ENCODE peak calls at places on chromosomes 12 and 14, in seven cellular contexts. Q is hepatocyte; V is CD8-positive, alpha-beta T cell; G is nephron progenitor cell; B is MCF 10A; O is cardiac fibroblast; J is HL-60. N is an unnamed sample.

GRCh38 chr12:13215056-13215455 is 18.5 kb downstream of the EMP1 start:
- DNase-seq in Q (no peak), V (no peak), G (no peak), B (no peak), O (no peak), J (no peak), N (no peak)

GRCh38 chr14:68621400-68622365 is 171.2 kb downstream of the ZFP36L1 start:
- DNase-seq in Q (no peak), V (no peak), G (no peak), B (no peak), O (peak), J (no peak), N (no peak)

GRCh38 chr14:32460267-32460666 is 131.2 kb downstream of the AKAP6 start:
- DNase-seq in Q (no peak), V (no peak), G (no peak), B (no peak), O (no peak), J (no peak), N (no peak)

GRCh38 chr14:41423503-41423902 is 183.2 kb upstream of the LRFN5 start:
- DNase-seq in Q (no peak), V (no peak), G (no peak), B (no peak), O (no peak), J (no peak), N (no peak)

GRCh38 chr12:79552186-79552585 is 138.6 kb downstream of the PAWR start:
- DNase-seq in Q (no peak), V (no peak), G (no peak), B (no peak), O (peak), J (no peak), N (no peak)

GRCh38 chr12:81143057-81143456 is 65.2 kb downstream of the ACSS3 start:
- DNase-seq in Q (peak), V (no peak), G (no peak), B (no peak), O (no peak), J (no peak), N (no peak)

GRCh38 chr12:43737646-43738045 is 20.9 kb downstream of the PUS7L start:
- DNase-seq in Q (no peak), V (no peak), G (no peak), B (no peak), O (no peak), J (no peak), N (no peak)

GRCh38 chr14:52354257-52354656 is 40.1 kb downstream of the PTGER2 start:
- DNase-seq in Q (no peak), V (no peak), G (no peak), B (no peak), O (no peak), J (no peak), N (no peak)

GRCh38 chr12:85580562-85581168 is 255.5 kb downstream of the RASSF9 start:
- DNase-seq in Q (no peak), V (no peak), G (no peak), B (no peak), O (peak), J (no peak), N (no peak)

GRCh38 chr12:129693731-129694130 is 210.1 kb downstream of the TMEM132D start:
- DNase-seq in Q (no peak), V (no peak), G (no peak), B (peak), O (no peak), J (no peak), N (no peak)

GRCh38 chr12:52494518-52494917 is 1.5 kb upstream of the KRT6A start:
- DNase-seq in Q (peak), V (no peak), G (no peak), B (peak), O (peak), J (no peak), N (no peak)

GRCh38 chr12:115320451-115320850 is 636.5 kb upstream of the TBX3 start:
- DNase-seq in Q (no peak), V (no peak), G (no peak), B (no peak), O (no peak), J (no peak), N (no peak)

GRCh38 chr12:14893471-14894250 is 8.0 kb upstream of the MGP start:
- DNase-seq in Q (no peak), V (no peak), G (no peak), B (no peak), O (peak), J (no peak), N (no peak)

GRCh38 chr14:72577521-72577920 is 316.4 kb downstream of the DPF3 start:
- DNase-seq in Q (no peak), V (no peak), G (no peak), B (no peak), O (no peak), J (no peak), N (no peak)

GRCh38 chr14:101480747-101481530 is 80.4 kb upstream of the DIO3 start:
- DNase-seq in Q (peak), V (no peak), G (no peak), B (peak), O (peak), J (no peak), N (no peak)

DNA sequence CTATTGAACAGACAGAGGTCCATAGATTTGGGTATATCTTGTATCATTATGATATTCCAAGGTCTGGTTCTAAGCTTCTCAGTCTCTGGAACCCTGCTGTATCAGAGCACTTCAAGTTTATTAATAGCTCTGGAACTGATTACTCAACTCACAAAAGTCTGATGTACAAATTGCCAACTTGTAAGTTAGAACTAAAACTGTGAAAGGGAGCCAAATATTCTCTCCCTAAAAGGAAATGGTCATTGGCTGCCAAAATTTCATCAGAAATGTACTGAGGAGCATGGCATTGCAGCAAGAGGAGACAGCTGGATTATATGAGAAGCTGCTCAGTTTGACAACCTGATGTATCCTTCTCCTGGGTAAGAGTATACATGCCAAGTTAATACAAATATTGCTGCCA is 828.8 kb upstream of the SEL1L start:
- DNase-seq in Q (no peak), V (no peak), G (no peak), B (peak), O (no peak), J (no peak), N (no peak)
- TF ChIP-seq CTCF in Q (no peak), V (no peak), G (no peak), B (no peak), O (no peak), J (no peak), N (no peak)

DNA sequence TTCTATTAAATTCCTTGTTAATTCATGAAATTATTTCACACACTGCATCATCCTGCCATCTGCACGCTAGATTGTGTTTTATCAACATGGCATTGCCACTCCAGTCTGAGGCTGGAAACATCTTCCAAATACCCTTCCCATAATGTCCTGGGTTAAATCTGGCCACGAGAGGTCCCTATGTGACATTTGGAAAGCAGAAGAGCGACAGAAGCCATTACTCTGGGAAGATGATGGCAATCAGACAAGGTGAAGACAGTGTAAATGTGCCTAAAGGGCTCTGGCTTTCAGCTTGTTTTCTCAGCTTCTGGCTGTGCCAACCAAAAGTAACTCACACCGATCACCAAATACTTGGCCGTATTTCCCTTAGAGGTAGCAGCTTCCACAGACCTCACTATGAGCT is 144.8 kb downstream of the CAPZA3 start:
- DNase-seq in Q (no peak), V (no peak), G (no peak), B (no peak), O (no peak), J (no peak), N (no peak)
- TF ChIP-seq CTCF in Q (no peak), V (no peak), G (no peak), B (no peak), O (no peak), J (no peak), N (no peak)

GRCh38 chr14:88551094-88551870 is 3.5 kb downstream of the PTPN21 start:
- DNase-seq in Q (peak), V (peak), G (peak), B (peak), O (peak), J (peak), N (peak)
- TF ChIP-seq CTCF in Q (peak), V (no peak), G (no peak), B (peak), O (peak), J (no peak), N (peak)

DNA sequence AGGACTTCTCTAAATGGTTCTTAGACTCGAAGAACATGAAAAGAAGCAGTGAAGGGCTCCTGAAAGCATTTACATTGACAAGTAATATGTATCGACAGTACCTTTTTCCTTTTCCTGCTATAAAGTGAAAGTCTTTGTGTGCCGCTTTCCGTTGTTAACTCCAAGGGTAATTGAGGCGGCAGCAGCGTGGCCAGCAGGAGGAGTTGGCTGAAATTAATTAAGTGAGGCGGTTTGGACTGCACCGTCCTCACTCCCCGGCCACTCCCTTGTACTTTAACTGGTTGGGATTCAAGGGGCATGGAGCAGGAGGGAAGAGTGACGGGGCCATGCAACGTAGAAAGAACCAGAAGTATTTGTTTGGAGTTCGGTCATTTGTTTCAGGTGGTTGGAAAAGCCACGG is 34.3 kb upstream of the OTX2 start:
- DNase-seq in Q (no peak), V (no peak), G (no peak), B (no peak), O (no peak), J (no peak), N (no peak)
- TF ChIP-seq CTCF in Q (no peak), V (no peak), G (no peak), B (no peak), O (no peak), J (no peak), N (no peak)

DNA sequence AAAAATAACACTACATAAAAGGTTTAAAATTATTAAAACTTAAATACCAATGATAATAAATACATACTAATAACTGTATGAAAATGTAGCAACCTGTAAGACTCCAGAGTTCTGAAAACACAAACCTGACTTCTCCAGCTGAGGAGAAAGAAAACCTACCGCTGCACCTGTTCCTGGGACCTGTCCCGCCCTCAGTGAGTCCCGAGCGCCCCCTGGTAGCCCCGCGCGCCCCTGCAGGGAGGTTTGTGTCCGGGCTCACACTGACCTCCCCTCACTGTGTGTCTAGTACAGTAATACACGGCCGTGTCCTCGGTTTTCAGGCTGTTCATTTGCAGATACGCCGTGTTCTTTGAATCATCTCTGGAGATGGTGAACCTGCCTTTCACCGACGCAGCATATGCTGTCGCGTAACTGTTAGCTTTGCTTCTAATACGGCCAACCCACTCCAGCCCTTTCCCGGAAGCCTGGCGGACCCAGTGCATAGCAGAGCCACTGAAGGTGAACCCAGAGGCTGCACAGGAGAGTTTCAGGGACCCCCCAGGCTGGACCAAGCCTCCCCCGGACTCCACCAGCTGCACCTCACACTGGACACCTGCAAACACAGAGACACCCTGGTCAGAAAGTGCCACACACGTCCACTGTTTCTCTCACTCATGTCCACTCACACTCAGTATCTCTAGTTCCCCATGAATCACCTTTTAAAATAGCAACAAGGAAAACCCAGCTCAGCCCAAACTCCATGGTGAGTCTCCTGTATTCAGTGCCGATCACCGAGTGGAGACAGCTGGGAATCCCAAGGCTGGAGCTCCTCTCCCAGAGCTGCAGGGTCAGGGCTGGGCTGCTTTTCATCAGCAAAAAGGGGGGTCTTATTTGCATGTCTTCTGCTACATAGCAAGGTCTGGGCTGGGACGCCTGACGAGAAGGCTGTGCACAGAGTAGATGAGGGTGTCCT is 1276.3 kb downstream of the TMEM121 start:
- DNase-seq in Q (no peak), V (no peak), G (no peak), B (no peak), O (no peak), J (peak), N (no peak)
- TF ChIP-seq CTCF in Q (no peak), V (peak), G (no peak), B (no peak), O (no peak), J (no peak), N (no peak)

GRCh38 chr12:7110661-7111060 is 1.6 kb upstream of the C1RL start:
- DNase-seq in Q (no peak), V (no peak), G (no peak), B (no peak), O (no peak), J (no peak), N (no peak)
- TF ChIP-seq CTCF in Q (no peak), V (no peak), G (no peak), B (no peak), O (no peak), J (no peak), N (no peak)

GRCh38 chr14:106877527-106877926 is 1351.1 kb downstream of the TMEM121 start:
- DNase-seq in Q (no peak), V (no peak), G (no peak), B (no peak), O (no peak), J (peak), N (no peak)

GRCh38 chr14:106874365-106874764 is 1348.0 kb downstream of the TMEM121 start:
- DNase-seq in Q (no peak), V (no peak), G (no peak), B (no peak), O (no peak), J (peak), N (no peak)

GRCh38 chr14:106872619-106873446 is 1346.5 kb downstream of the TMEM121 start:
- DNase-seq in Q (no peak), V (peak), G (no peak), B (peak), O (no peak), J (peak), N (no peak)

GRCh38 chr14:106876711-106877110 is 1350.3 kb downstream of the TMEM121 start:
- DNase-seq in Q (no peak), V (no peak), G (no peak), B (no peak), O (no peak), J (no peak), N (no peak)

DNA sequence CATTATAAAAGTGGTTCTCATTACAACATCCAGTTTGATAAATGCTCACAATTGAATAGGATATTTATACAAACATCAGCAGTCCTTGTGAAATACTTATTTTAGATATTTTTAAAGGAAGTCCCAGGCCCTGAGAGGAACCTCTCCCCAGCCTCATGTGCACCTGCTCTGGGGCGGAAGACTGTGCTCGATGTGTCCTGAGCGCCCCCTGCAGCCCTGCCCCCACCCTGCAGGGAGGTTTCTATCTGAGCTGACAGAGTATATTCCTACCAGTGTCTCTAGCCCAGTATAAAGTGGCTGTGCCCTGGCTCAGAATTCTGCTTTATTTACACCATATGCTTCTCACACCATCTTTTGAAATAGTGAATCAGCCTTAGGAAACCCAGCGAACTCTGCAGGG is 1349.1 kb downstream of the TMEM121 start:
- DNase-seq in Q (no peak), V (no peak), G (no peak), B (peak), O (no peak), J (peak), N (no peak)
- TF ChIP-seq CTCF in Q (no peak), V (no peak), G (no peak), B (peak), O (peak), J (peak), N (no peak)

DNA sequence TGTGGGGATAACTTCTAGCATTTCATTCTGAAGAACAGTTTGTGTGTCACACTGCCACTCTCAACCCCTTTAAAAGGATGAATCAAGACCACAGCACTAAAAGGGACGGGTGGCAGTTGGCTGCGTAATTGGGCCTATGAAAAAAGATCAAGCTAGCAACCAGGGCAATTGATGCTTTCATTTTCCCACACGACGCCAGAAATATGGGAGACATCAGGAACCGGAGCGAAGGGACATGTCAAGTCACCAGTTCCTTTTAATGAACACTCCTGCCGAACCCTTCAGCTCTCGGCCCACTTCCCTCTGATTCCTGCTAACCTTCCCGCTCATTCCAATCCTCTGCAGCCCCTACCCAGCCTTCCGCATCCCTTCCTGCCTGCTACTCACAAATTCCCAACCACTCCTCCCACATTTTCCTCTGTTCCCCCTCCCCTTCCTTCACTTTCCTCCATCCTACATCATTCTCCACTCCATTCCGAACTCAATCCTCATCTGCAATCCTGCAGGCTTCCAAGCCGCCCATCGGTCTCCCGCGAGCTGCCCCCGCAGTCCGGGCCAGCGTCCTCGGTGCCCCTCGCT is 746 bp downstream of the CSRNP2 start:
- DNase-seq in Q (no peak), V (peak), G (no peak), B (peak), O (peak), J (no peak), N (no peak)
- TF ChIP-seq CTCF in Q (no peak), V (no peak), G (no peak), B (no peak), O (no peak), J (no peak), N (no peak)

N was measured in D721Med.